ENCODE peak calls at places on chromosomes 2 and 18, in four cellular contexts. E, L, X and N are unnamed samples.

GRCh38 chr2:8796878-8797550 is 40.4 kb downstream of the KIDINS220 start:
- DNase-seq in E (no peak), L (no peak), X (no peak), N (no peak)

GRCh38 chr2:32715981-32716380 is 88.1 kb downstream of the TTC27 start:
- DNase-seq in E (no peak), X (no peak), L (no peak), N (no peak)

GRCh38 chr2:199444749-199445148 is 13.0 kb downstream of the SATB2 start:
- DNase-seq in X (no peak), L (no peak), E (no peak), N (no peak)

GRCh38 chr2:216796096-216796840 is 63.6 kb downstream of the TNP1 start:
- DNase-seq in L (no peak), E (no peak), X (no peak), N (no peak)

GRCh38 chr2:113084249-113085000 is 16.7 kb downstream of the IL1F10 start:
- DNase-seq in X (no peak), L (no peak), E (peak), N (no peak)

GRCh38 chr18:23825978-23826405 is 136.7 kb downstream of the LAMA3 start:
- DNase-seq in L (no peak), E (peak), X (peak), N (peak)

GRCh38 chr2:239852272-239852671 is 172.9 kb downstream of the NDUFA10 start:
- DNase-seq in E (no peak), X (no peak), L (no peak), N (no peak)

GRCh38 chr18:9619545-9619944 is 5.2 kb upstream of the PPP4R1 start:
- DNase-seq in X (peak), E (peak), L (no peak), N (peak)

GRCh38 chr2:227819398-227819697 is 5.7 kb downstream of the CCL20 start:
- DNase-seq in X (no peak), L (no peak), E (no peak), N (no peak)

GRCh38 chr2:196718394-196718793 is 78.9 kb downstream of the CCDC150 start:
- DNase-seq in L (no peak), E (peak), X (no peak), N (no peak)